ENCODE peak calls at places on chromosome 12, in seven cellular contexts. One of them, this sample, is unnamed.

GRCh38 chr12:1493781-1494180 is 100.6 kb downstream of the FBXL14 start:
- DNase-seq in coronary artery: no peak
- DNase-seq in PC-3: no peak
- DNase-seq in astrocyte of the spinal cord: no peak
- DNase-seq in fibroblast of lung: no peak
- DNase-seq in foreskin fibroblast: no peak
- DNase-seq in brain microvascular endothelial cell: no peak
- DNase-seq in this sample: no peak

GRCh38 chr12:123748661-123749060 is 13.4 kb upstream of the DNAH10 start:
- DNase-seq in astrocyte of the spinal cord: peak; percentile 67
- DNase-seq in brain microvascular endothelial cell: peak; percentile 47
- DNase-seq in fibroblast of lung: no peak
- DNase-seq in PC-3: peak; percentile 37
- DNase-seq in coronary artery: no peak
- DNase-seq in foreskin fibroblast: no peak
- DNase-seq in this sample: no peak

GRCh38 chr12:83827860-83828259 is 1084.7 kb downstream of the SLC6A15 start:
- DNase-seq in astrocyte of the spinal cord: no peak
- DNase-seq in foreskin fibroblast: no peak
- DNase-seq in brain microvascular endothelial cell: no peak
- DNase-seq in fibroblast of lung: peak; percentile 59
- DNase-seq in coronary artery: no peak
- DNase-seq in PC-3: peak; percentile 54
- DNase-seq in this sample: no peak

GRCh38 chr12:59055204-59055839 is 135.0 kb upstream of the LRIG3 start:
- DNase-seq in brain microvascular endothelial cell: peak; percentile 75
- DNase-seq in coronary artery: no peak
- DNase-seq in fibroblast of lung: peak; percentile 66
- DNase-seq in astrocyte of the spinal cord: peak; percentile 78
- DNase-seq in PC-3: peak; percentile 94
- DNase-seq in foreskin fibroblast: peak; percentile 62
- DNase-seq in this sample: peak; percentile 62

GRCh38 chr12:124425667-124426066 is 130.8 kb downstream of the RFLNA start:
- DNase-seq in astrocyte of the spinal cord: no peak
- DNase-seq in brain microvascular endothelial cell: no peak
- DNase-seq in foreskin fibroblast: no peak
- DNase-seq in PC-3: no peak
- DNase-seq in coronary artery: no peak
- DNase-seq in fibroblast of lung: no peak
- DNase-seq in this sample: no peak

GRCh38 chr12:124740691-124741137 is 123.0 kb downstream of the SCARB1 start:
- DNase-seq in astrocyte of the spinal cord: no peak
- DNase-seq in fibroblast of lung: no peak
- DNase-seq in foreskin fibroblast: peak; percentile 34
- DNase-seq in brain microvascular endothelial cell: no peak
- DNase-seq in coronary artery: no peak
- DNase-seq in PC-3: peak; percentile 87
- DNase-seq in this sample: no peak

GRCh38 chr12:8123124-8123888 is at the start of gene CLEC4A:
- DNase-seq in fibroblast of lung: no peak
- DNase-seq in foreskin fibroblast: no peak
- DNase-seq in astrocyte of the spinal cord: no peak
- DNase-seq in brain microvascular endothelial cell: no peak
- DNase-seq in PC-3: no peak
- DNase-seq in coronary artery: no peak
- DNase-seq in this sample: no peak

GRCh38 chr12:123223241-123223668 is 9.7 kb downstream of the MPHOSPH9 start:
- DNase-seq in coronary artery: no peak
- DNase-seq in astrocyte of the spinal cord: no peak
- DNase-seq in PC-3: no peak
- DNase-seq in brain microvascular endothelial cell: no peak
- DNase-seq in foreskin fibroblast: no peak
- DNase-seq in fibroblast of lung: no peak
- DNase-seq in this sample: no peak

GRCh38 chr12:28024231-28024995 is 51.9 kb upstream of the PTHLH start:
- DNase-seq in PC-3: peak; percentile 79
- DNase-seq in brain microvascular endothelial cell: peak; percentile 88
- DNase-seq in foreskin fibroblast: peak; percentile 54
- DNase-seq in coronary artery: no peak
- DNase-seq in astrocyte of the spinal cord: peak; percentile 86
- DNase-seq in fibroblast of lung: peak; percentile 45
- DNase-seq in this sample: peak; percentile 87

GRCh38 chr12:54227376-54227775 is 38.6 kb upstream of the SMUG1 start:
- DNase-seq in astrocyte of the spinal cord: no peak
- DNase-seq in brain microvascular endothelial cell: no peak
- DNase-seq in foreskin fibroblast: no peak
- DNase-seq in coronary artery: no peak
- DNase-seq in PC-3: no peak
- DNase-seq in fibroblast of lung: no peak
- DNase-seq in this sample: no peak

GRCh38 chr12:4148418-4149056 is 125.0 kb upstream of the CCND2 start:
- DNase-seq in astrocyte of the spinal cord: no peak
- DNase-seq in foreskin fibroblast: no peak
- DNase-seq in fibroblast of lung: no peak
- DNase-seq in brain microvascular endothelial cell: no peak
- DNase-seq in coronary artery: peak; percentile 58
- DNase-seq in PC-3: no peak
- DNase-seq in this sample: no peak

GRCh38 chr12:16573652-16574077 is 32.3 kb downstream of the LMO3 start:
- DNase-seq in fibroblast of lung: peak; percentile 91
- DNase-seq in astrocyte of the spinal cord: no peak
- DNase-seq in foreskin fibroblast: no peak
- DNase-seq in PC-3: no peak
- DNase-seq in brain microvascular endothelial cell: no peak
- DNase-seq in coronary artery: no peak
- DNase-seq in this sample: peak; percentile 41

GRCh38 chr12:42237853-42238239 is 202 bp downstream of the YAF2 start:
- DNase-seq in fibroblast of lung: no peak
- DNase-seq in astrocyte of the spinal cord: no peak
- DNase-seq in PC-3: no peak
- DNase-seq in coronary artery: no peak
- DNase-seq in foreskin fibroblast: no peak
- DNase-seq in brain microvascular endothelial cell: no peak
- DNase-seq in this sample: no peak

GRCh38 chr12:118358607-118359540 is 13.8 kb downstream of the TAOK3 start:
- DNase-seq in astrocyte of the spinal cord: no peak
- DNase-seq in coronary artery: no peak
- DNase-seq in PC-3: no peak
- DNase-seq in foreskin fibroblast: no peak
- DNase-seq in brain microvascular endothelial cell: no peak
- DNase-seq in fibroblast of lung: no peak
- DNase-seq in this sample: no peak

GRCh38 chr12:67515679-67516363 is 132.7 kb upstream of the DYRK2 start:
- DNase-seq in fibroblast of lung: peak; percentile 9
- DNase-seq in PC-3: peak; percentile 58
- DNase-seq in coronary artery: no peak
- DNase-seq in brain microvascular endothelial cell: no peak
- DNase-seq in foreskin fibroblast: no peak
- DNase-seq in astrocyte of the spinal cord: no peak
- DNase-seq in this sample: no peak

GRCh38 chr12:26938660-26939185 is 453 bp downstream of the FGFR1OP2 start:
- DNase-seq in fibroblast of lung: no peak
- DNase-seq in astrocyte of the spinal cord: no peak
- DNase-seq in coronary artery: no peak
- DNase-seq in PC-3: peak; percentile 37
- DNase-seq in brain microvascular endothelial cell: no peak
- DNase-seq in foreskin fibroblast: peak; percentile 10
- DNase-seq in this sample: no peak

GRCh38 chr12:50110127-50110761 is 1.8 kb upstream of the COX14 start:
- DNase-seq in astrocyte of the spinal cord: no peak
- DNase-seq in brain microvascular endothelial cell: no peak
- DNase-seq in coronary artery: peak; percentile 80
- DNase-seq in fibroblast of lung: no peak
- DNase-seq in foreskin fibroblast: peak; percentile 32
- DNase-seq in PC-3: no peak
- DNase-seq in this sample: no peak

GRCh38 chr12:67826946-67827719 is 162.1 kb upstream of the IFNG-AS1 start:
- DNase-seq in coronary artery: no peak
- DNase-seq in astrocyte of the spinal cord: no peak
- DNase-seq in brain microvascular endothelial cell: peak; percentile 53
- DNase-seq in fibroblast of lung: peak; percentile 9
- DNase-seq in PC-3: peak; percentile 63
- DNase-seq in foreskin fibroblast: no peak
- DNase-seq in this sample: peak; percentile 32

GRCh38 chr12:42705863-42706262 is 116.3 kb upstream of the PRICKLE1 start:
- DNase-seq in brain microvascular endothelial cell: peak; percentile 84
- DNase-seq in PC-3: peak; percentile 56
- DNase-seq in coronary artery: peak; percentile 74
- DNase-seq in astrocyte of the spinal cord: peak; percentile 97
- DNase-seq in fibroblast of lung: peak; percentile 96
- DNase-seq in foreskin fibroblast: peak; percentile 85
- DNase-seq in this sample: peak; percentile 84

GRCh38 chr12:88931598-88931997 is 351.3 kb upstream of the KITLG start:
- DNase-seq in foreskin fibroblast: no peak
- DNase-seq in coronary artery: no peak
- DNase-seq in fibroblast of lung: no peak
- DNase-seq in astrocyte of the spinal cord: no peak
- DNase-seq in PC-3: no peak
- DNase-seq in brain microvascular endothelial cell: no peak
- DNase-seq in this sample: no peak

GRCh38 chr12:63792333-63792732 is 12.6 kb downstream of the RXYLT1 start:
- DNase-seq in fibroblast of lung: no peak
- DNase-seq in brain microvascular endothelial cell: no peak
- DNase-seq in coronary artery: no peak
- DNase-seq in foreskin fibroblast: no peak
- DNase-seq in PC-3: no peak
- DNase-seq in astrocyte of the spinal cord: no peak
- DNase-seq in this sample: no peak

GRCh38 chr12:127254420-127254955 is 1012.5 kb upstream of the TMEM132C start:
- DNase-seq in fibroblast of lung: no peak
- DNase-seq in coronary artery: no peak
- DNase-seq in PC-3: no peak
- DNase-seq in foreskin fibroblast: no peak
- DNase-seq in brain microvascular endothelial cell: no peak
- DNase-seq in astrocyte of the spinal cord: no peak
- DNase-seq in this sample: no peak

GRCh38 chr12:81083018-81083417 is 5.1 kb downstream of the ACSS3 start:
- DNase-seq in brain microvascular endothelial cell: no peak
- DNase-seq in foreskin fibroblast: no peak
- DNase-seq in coronary artery: no peak
- DNase-seq in fibroblast of lung: no peak
- DNase-seq in astrocyte of the spinal cord: no peak
- DNase-seq in PC-3: no peak
- DNase-seq in this sample: no peak

GRCh38 chr12:81081726-81082125 is 3.8 kb downstream of the ACSS3 start:
- DNase-seq in fibroblast of lung: no peak
- DNase-seq in coronary artery: no peak
- DNase-seq in foreskin fibroblast: no peak
- DNase-seq in brain microvascular endothelial cell: no peak
- DNase-seq in astrocyte of the spinal cord: no peak
- DNase-seq in PC-3: no peak
- DNase-seq in this sample: no peak

GRCh38 chr12:81085832-81086231 is 8.0 kb downstream of the ACSS3 start:
- DNase-seq in brain microvascular endothelial cell: no peak
- DNase-seq in PC-3: no peak
- DNase-seq in astrocyte of the spinal cord: no peak
- DNase-seq in foreskin fibroblast: no peak
- DNase-seq in fibroblast of lung: no peak
- DNase-seq in coronary artery: no peak
- DNase-seq in this sample: no peak

GRCh38 chr12:81084848-81085350 is 7.0 kb downstream of the ACSS3 start:
- DNase-seq in foreskin fibroblast: no peak
- DNase-seq in coronary artery: no peak
- DNase-seq in brain microvascular endothelial cell: peak; percentile 11
- DNase-seq in astrocyte of the spinal cord: no peak
- DNase-seq in fibroblast of lung: no peak
- DNase-seq in PC-3: no peak
- DNase-seq in this sample: peak; percentile 24

DNA sequence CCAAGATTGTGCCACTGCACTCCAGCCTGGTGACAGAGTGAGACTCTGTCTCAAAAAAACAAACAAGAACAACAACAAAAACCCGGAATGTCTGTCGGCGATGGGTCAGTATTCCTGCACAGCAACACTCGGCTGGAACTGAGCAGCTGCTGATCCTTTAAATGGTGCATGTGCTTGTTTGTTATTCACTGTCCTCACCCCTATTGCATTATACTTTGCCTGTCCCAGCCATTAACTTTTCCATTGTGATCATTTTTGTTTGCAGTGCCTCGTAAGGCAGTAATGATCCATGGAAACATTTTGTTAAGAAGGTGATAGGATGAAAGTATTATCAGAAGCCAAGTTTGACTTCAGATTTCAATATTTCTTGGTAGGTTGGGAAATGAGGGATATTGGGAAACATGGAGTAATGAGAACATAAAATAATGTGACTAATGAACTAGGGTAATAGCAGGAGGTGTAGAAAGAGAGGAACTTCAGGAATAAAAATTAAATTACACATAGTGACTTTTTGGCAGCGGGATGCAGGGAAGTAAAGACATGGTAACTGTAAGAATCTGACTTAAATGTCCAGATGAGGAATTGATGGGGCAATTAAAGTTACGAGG is 6.1 kb downstream of the ACSS3 start:
- DNase-seq in fibroblast of lung: no peak
- DNase-seq in coronary artery: no peak
- DNase-seq in foreskin fibroblast: no peak
- DNase-seq in PC-3: no peak
- DNase-seq in astrocyte of the spinal cord: no peak
- DNase-seq in brain microvascular endothelial cell: no peak
- DNase-seq in this sample: no peak
- H3K4me3 ChIP-seq in fibroblast of lung: no peak overlapping the region
- H3K4me3 ChIP-seq in coronary artery: no peak overlapping the region
- H3K4me3 ChIP-seq in foreskin fibroblast: no peak overlapping the region
- H3K4me3 ChIP-seq in PC-3: no peak overlapping the region
- H3K4me3 ChIP-seq in astrocyte of the spinal cord: no peak overlapping the region
- H3K4me3 ChIP-seq in brain microvascular endothelial cell: no peak overlapping the region
- H3K4me3 ChIP-seq in this sample: no peak overlapping the region

GRCh38 chr12:85390281-85390680 is 110.3 kb downstream of the ALX1 start:
- DNase-seq in PC-3: no peak
- DNase-seq in coronary artery: no peak
- DNase-seq in fibroblast of lung: no peak
- DNase-seq in astrocyte of the spinal cord: no peak
- DNase-seq in brain microvascular endothelial cell: no peak
- DNase-seq in foreskin fibroblast: no peak
- DNase-seq in this sample: no peak

GRCh38 chr12:85392508-85392907 is 112.5 kb downstream of the ALX1 start:
- DNase-seq in coronary artery: no peak
- DNase-seq in fibroblast of lung: no peak
- DNase-seq in foreskin fibroblast: no peak
- DNase-seq in astrocyte of the spinal cord: no peak
- DNase-seq in brain microvascular endothelial cell: no peak
- DNase-seq in PC-3: no peak
- DNase-seq in this sample: no peak

GRCh38 chr12:85394809-85395208 is 114.8 kb downstream of the ALX1 start:
- DNase-seq in PC-3: peak; percentile 37
- DNase-seq in fibroblast of lung: no peak
- DNase-seq in brain microvascular endothelial cell: no peak
- DNase-seq in astrocyte of the spinal cord: no peak
- DNase-seq in foreskin fibroblast: no peak
- DNase-seq in coronary artery: no peak
- DNase-seq in this sample: no peak
- TF ChIP-seq CTCF in PC-3: peak; percentile 48
- TF ChIP-seq CTCF in fibroblast of lung: no peak
- TF ChIP-seq CTCF in brain microvascular endothelial cell: peak; percentile 16
- TF ChIP-seq CTCF in astrocyte of the spinal cord: no peak
- TF ChIP-seq CTCF in foreskin fibroblast: no peak
- TF ChIP-seq CTCF in coronary artery: no peak
- TF ChIP-seq CTCF in this sample: no peak

GRCh38 chr12:32214723-32215122 is 108.1 kb downstream of the BICD1 start:
- DNase-seq in fibroblast of lung: no peak
- DNase-seq in PC-3: no peak
- DNase-seq in astrocyte of the spinal cord: no peak
- DNase-seq in foreskin fibroblast: no peak
- DNase-seq in brain microvascular endothelial cell: no peak
- DNase-seq in coronary artery: no peak
- DNase-seq in this sample: no peak
- H3K4me3 ChIP-seq in fibroblast of lung: no peak overlapping the region
- H3K4me3 ChIP-seq in PC-3: no peak overlapping the region
- H3K4me3 ChIP-seq in astrocyte of the spinal cord: no peak overlapping the region
- H3K4me3 ChIP-seq in foreskin fibroblast: no peak overlapping the region
- H3K4me3 ChIP-seq in brain microvascular endothelial cell: no peak overlapping the region
- H3K4me3 ChIP-seq in coronary artery: no peak overlapping the region
- H3K4me3 ChIP-seq in this sample: no peak overlapping the region

GRCh38 chr12:74412607-74413230 is 124.9 kb upstream of the ATXN7L3B start:
- DNase-seq in fibroblast of lung: peak; percentile 24
- DNase-seq in astrocyte of the spinal cord: peak; percentile 35
- DNase-seq in PC-3: peak; percentile 70
- DNase-seq in foreskin fibroblast: peak; percentile 0
- DNase-seq in brain microvascular endothelial cell: no peak
- DNase-seq in coronary artery: no peak
- DNase-seq in this sample: peak; percentile 0
- TF ChIP-seq CTCF in fibroblast of lung: peak; percentile 22
- TF ChIP-seq CTCF in astrocyte of the spinal cord: peak; percentile 31
- TF ChIP-seq CTCF in PC-3: peak; percentile 71
- TF ChIP-seq CTCF in foreskin fibroblast: peak; percentile 19
- TF ChIP-seq CTCF in brain microvascular endothelial cell: no peak
- TF ChIP-seq CTCF in coronary artery: no peak
- TF ChIP-seq CTCF in this sample: peak; percentile 43

This sample was measured in AG10803.